ENCODE peak calls at places on chromosome 19, in eight cellular contexts. One of them, this sample, is unnamed.
A peak's percentile ranks its signal among the peaks of the same experiment; 100 is the strongest.

GRCh38 chr19:6402834-6403608 is 10.1 kb upstream of the GTF2F1 start:
- DNase-seq in NCI-H774: no peak
- DNase-seq in Caki2: no peak
- DNase-seq in HL-60: no peak
- DNase-seq in Peyer's patch: peak; percentile 90
- DNase-seq in effector memory CD4-positive, alpha-beta T cell: no peak
- DNase-seq in NCI-H2227 treated with DMSO at 0.1 percent for 48 hours: peak; percentile 27
- DNase-seq in AG04449: peak; percentile 16
- DNase-seq in this sample: no peak

GRCh38 chr19:28737526-28737925 is 475.4 kb downstream of the UQCRFS1 start:
- DNase-seq in NCI-H774: no peak
- DNase-seq in Caki2: no peak
- DNase-seq in HL-60: no peak
- DNase-seq in Peyer's patch: no peak
- DNase-seq in effector memory CD4-positive, alpha-beta T cell: no peak
- DNase-seq in NCI-H2227 treated with DMSO at 0.1 percent for 48 hours: no peak
- DNase-seq in AG04449: no peak
- DNase-seq in this sample: no peak

GRCh38 chr19:44212865-44213346 is 574 bp downstream of the ZNF227 start:
- DNase-seq in NCI-H774: no peak
- DNase-seq in Caki2: no peak
- DNase-seq in HL-60: no peak
- DNase-seq in Peyer's patch: no peak
- DNase-seq in effector memory CD4-positive, alpha-beta T cell: no peak
- DNase-seq in NCI-H2227 treated with DMSO at 0.1 percent for 48 hours: peak; percentile 37
- DNase-seq in AG04449: no peak
- DNase-seq in this sample: no peak

GRCh38 chr19:19860756-19861390 is 4.8 kb upstream of the ZNF253 start:
- DNase-seq in NCI-H774: no peak
- DNase-seq in Caki2: no peak
- DNase-seq in HL-60: no peak
- DNase-seq in Peyer's patch: peak; percentile 73
- DNase-seq in effector memory CD4-positive, alpha-beta T cell: no peak
- DNase-seq in NCI-H2227 treated with DMSO at 0.1 percent for 48 hours: no peak
- DNase-seq in AG04449: no peak
- DNase-seq in this sample: no peak

GRCh38 chr19:38849746-38850230 is at the start of gene HNRNPL:
- DNase-seq in NCI-H774: no peak
- DNase-seq in Caki2: no peak
- DNase-seq in HL-60: no peak
- DNase-seq in Peyer's patch: no peak
- DNase-seq in effector memory CD4-positive, alpha-beta T cell: no peak
- DNase-seq in NCI-H2227 treated with DMSO at 0.1 percent for 48 hours: no peak
- DNase-seq in AG04449: no peak
- DNase-seq in this sample: no peak

GRCh38 chr19:27872370-27872769 is 1340.6 kb downstream of the UQCRFS1 start:
- DNase-seq in NCI-H774: no peak
- DNase-seq in Caki2: no peak
- DNase-seq in HL-60: no peak
- DNase-seq in Peyer's patch: no peak
- DNase-seq in effector memory CD4-positive, alpha-beta T cell: no peak
- DNase-seq in NCI-H2227 treated with DMSO at 0.1 percent for 48 hours: no peak
- DNase-seq in AG04449: no peak
- DNase-seq in this sample: no peak

GRCh38 chr19:49327878-49328544 is 3.0 kb upstream of the SLC6A16 start:
- DNase-seq in NCI-H774: no peak
- DNase-seq in Caki2: no peak
- DNase-seq in HL-60: no peak
- DNase-seq in Peyer's patch: peak; percentile 71
- DNase-seq in effector memory CD4-positive, alpha-beta T cell: no peak
- DNase-seq in NCI-H2227 treated with DMSO at 0.1 percent for 48 hours: no peak
- DNase-seq in AG04449: no peak
- DNase-seq in this sample: no peak

GRCh38 chr19:19817357-19817756 is 4.2 kb downstream of the ZNF506 start:
- DNase-seq in NCI-H774: no peak
- DNase-seq in Caki2: no peak
- DNase-seq in HL-60: no peak
- DNase-seq in Peyer's patch: no peak
- DNase-seq in effector memory CD4-positive, alpha-beta T cell: peak; percentile 27
- DNase-seq in NCI-H2227 treated with DMSO at 0.1 percent for 48 hours: no peak
- DNase-seq in AG04449: no peak
- DNase-seq in this sample: no peak

GRCh38 chr19:34639491-34640085 is 37.4 kb downstream of the SCGB2B2 start:
- DNase-seq in NCI-H774: peak; percentile 49
- DNase-seq in Caki2: peak; percentile 25
- DNase-seq in HL-60: peak; percentile 22
- DNase-seq in Peyer's patch: peak; percentile 66
- DNase-seq in effector memory CD4-positive, alpha-beta T cell: peak; percentile 34
- DNase-seq in NCI-H2227 treated with DMSO at 0.1 percent for 48 hours: peak; percentile 99
- DNase-seq in AG04449: peak; percentile 10
- DNase-seq in this sample: no peak

This sample was measured in SIG-M5.